ENCODE peak calls at places on chromosomes 7 and 10, in seven cellular contexts. H is fibroblast of lung, U is heart left ventricle, K is PC-9, W is lower lobe of right lung, Q is Peyer's patch, E is mammary epithelial cell. R is an unnamed sample. For H3K4me1, the result is how much of the 10 kb centered on the place peaks cover.

GRCh38 chr7:117582219-117582704 is 102.4 kb downstream of the CFTR start:
- DNase-seq in Q (no peak), K (peak), E (no peak), W (no peak), U (peak), H (peak), R (peak)

GRCh38 chr10:80356563-80356999 is at the start of the genes DYDC1 and DYDC2:
- DNase-seq in E (peak), Q (peak), K (no peak), U (peak), H (peak), W (peak), R (no peak)

GRCh38 chr7:73970801-73971229 is 57.2 kb upstream of the ELN start:
- DNase-seq in W (peak), H (no peak), K (no peak), E (no peak), U (no peak), Q (no peak), R (no peak)

GRCh38 chr7:23256731-23257130 is 10.2 kb downstream of the GPNMB start:
- DNase-seq in U (no peak), E (no peak), K (no peak), W (no peak), Q (no peak), H (no peak), R (no peak)

GRCh38 chr7:407706-408539 is 111.7 kb downstream of the PDGFA start:
- DNase-seq in W (no peak), U (peak), H (no peak), E (no peak), K (no peak), Q (no peak), R (no peak)

GRCh38 chr10:29099001-29099400 is 189.9 kb upstream of the LYZL1 start:
- DNase-seq in Q (no peak), U (no peak), H (no peak), E (peak), W (no peak), K (peak), R (no peak)

GRCh38 chr7:131034166-131034881 is 293.4 kb upstream of the MKLN1 start:
- DNase-seq in W (no peak), Q (no peak), K (no peak), U (no peak), H (no peak), E (no peak), R (peak)

GRCh38 chr7:121643320-121643719 is 229.6 kb upstream of the PTPRZ1 start:
- DNase-seq in U (no peak), E (no peak), K (no peak), H (no peak), Q (no peak), W (no peak), R (no peak)

GRCh38 chr10:100645609-100646008 is 99.8 kb upstream of the PAX2 start:
- DNase-seq in H (no peak), W (no peak), U (no peak), E (no peak), Q (no peak), K (no peak), R (no peak)

GRCh38 chr7:106968160-106968559 is 76.3 kb upstream of the PRKAR2B start:
- DNase-seq in W (no peak), E (no peak), Q (no peak), U (no peak), K (no peak), H (no peak), R (no peak)

GRCh38 chr7:28575241-28575643 is 162.9 kb downstream of the CREB5 start:
- DNase-seq in U (no peak), K (peak), E (peak), W (no peak), Q (no peak), H (peak), R (no peak)

GRCh38 chr7:154484406-154484805 is 432.2 kb downstream of the DPP6 start:
- DNase-seq in K (no peak), U (no peak), E (no peak), H (no peak), W (no peak), Q (no peak), R (no peak)

GRCh38 chr10:84706875-84707274 is 378.5 kb downstream of the CCSER2 start:
- DNase-seq in W (no peak), H (peak), U (no peak), E (peak), Q (no peak), K (no peak), R (no peak)

GRCh38 chr10:132664883-132665282 is 121.1 kb downstream of the NKX6-2 start:
- DNase-seq in H (no peak), K (no peak), E (no peak), Q (peak), W (peak), U (no peak), R (no peak)

GRCh38 chr10:91406322-91406721 is 3.8 kb upstream of the HECTD2 start:
- DNase-seq in E (no peak), Q (no peak), H (no peak), K (no peak), U (no peak), W (no peak), R (no peak)

GRCh38 chr10:117597216-117597615 is 54.7 kb downstream of the EMX2 start:
- DNase-seq in W (no peak), H (no peak), U (no peak), E (no peak), K (peak), Q (no peak), R (no peak)

GRCh38 chr10:11578802-11579255 is 32.6 kb downstream of the USP6NL start:
- DNase-seq in U (no peak), W (no peak), K (no peak), Q (no peak), E (no peak), H (no peak), R (no peak)

GRCh38 chr7:39606352-39606751 is 17.0 kb upstream of the RALA start:
- DNase-seq in W (no peak), E (peak), Q (no peak), H (no peak), U (no peak), K (no peak), R (no peak)

GRCh38 chr10:102656026-102656425 is 11.7 kb downstream of the TRIM8 start:
- DNase-seq in K (no peak), Q (no peak), E (no peak), W (no peak), H (no peak), U (peak), R (no peak)

GRCh38 chr7:93374345-93374940 is 142.3 kb downstream of the VPS50 start:
- DNase-seq in E (peak), K (no peak), W (no peak), H (peak), Q (no peak), U (no peak), R (no peak)

GRCh38 chr7:104883248-104883717 is 130.7 kb upstream of the KMT2E start:
- DNase-seq in W (no peak), H (peak), E (no peak), K (no peak), U (no peak), Q (no peak), R (no peak)

GRCh38 chr10:49837096-49837495 is 75.0 kb upstream of the OGDHL start:
- DNase-seq in E (no peak), U (no peak), Q (no peak), K (no peak), H (peak), W (no peak), R (no peak)

GRCh38 chr10:83677795-83678194 is 461.5 kb upstream of the GHITM start:
- DNase-seq in H (peak), Q (no peak), U (no peak), K (peak), E (no peak), W (no peak), R (no peak)

GRCh38 chr7:28371846-28372245 is 40.5 kb upstream of the CREB5 start:
- DNase-seq in H (no peak), K (no peak), U (no peak), Q (no peak), W (no peak), E (no peak), R (no peak)

GRCh38 chr7:92685146-92686042 is 95.2 kb upstream of the FAM133B start:
- DNase-seq in U (no peak), W (no peak), Q (no peak), K (no peak), E (no peak), H (no peak), R (no peak)

GRCh38 chr7:16742547-16742946 is 11.0 kb upstream of the TSPAN13 start:
- DNase-seq in W (no peak), Q (no peak), U (no peak), E (no peak), H (no peak), K (no peak), R (no peak)

GRCh38 chr10:110033724-110034235 is 26.0 kb downstream of the ADD3 start:
- DNase-seq in W (no peak), U (no peak), H (no peak), Q (no peak), K (no peak), E (no peak), R (no peak)

GRCh38 chr7:5607958-5608656 is 173.4 kb downstream of the RNF216 start:
- DNase-seq in Q (peak), W (no peak), K (no peak), U (no peak), H (no peak), E (peak), R (peak)

GRCh38 chr10:61733358-61733940 is 70.7 kb downstream of the CABCOCO1 start:
- DNase-seq in W (no peak), E (peak), K (no peak), Q (no peak), U (no peak), H (peak), R (no peak)

DNA sequence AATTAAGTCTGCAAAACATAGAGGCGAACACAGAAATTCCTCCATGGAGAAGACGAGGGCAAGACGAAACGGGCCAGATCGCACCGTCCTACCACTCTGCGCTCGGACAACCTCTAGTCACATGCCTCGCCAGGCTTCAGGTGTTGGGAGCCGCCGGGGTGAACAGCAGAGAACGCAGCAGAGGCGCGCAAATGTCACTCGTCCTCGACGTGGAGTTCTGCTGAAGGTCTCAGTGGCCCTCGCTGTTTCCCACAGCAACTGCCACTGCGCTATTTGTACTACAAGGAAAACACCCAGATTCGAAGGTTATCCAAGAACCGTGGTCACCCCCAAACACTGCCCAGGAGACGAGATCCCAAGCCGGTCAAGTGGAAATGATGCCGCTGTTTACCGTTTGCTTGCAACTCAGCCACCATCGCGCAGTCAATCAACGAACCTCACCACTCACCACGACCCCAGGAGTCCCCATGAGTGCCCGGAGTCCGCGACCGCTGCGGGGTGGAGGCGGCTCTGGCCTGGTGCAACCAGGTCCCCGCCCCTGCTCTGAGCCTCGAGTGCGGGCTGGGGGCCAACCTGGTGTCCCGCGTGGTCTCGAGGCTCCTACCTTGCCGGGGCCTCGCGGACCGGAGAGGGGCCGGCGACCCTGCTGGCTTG is 9.1 kb downstream of the CTBP2 start:
- DNase-seq in W (peak), K (no peak), E (no peak), U (no peak), H (no peak), Q (peak), R (no peak)
- H3K4me1 ChIP-seq in W (half or more), K (under half), E (half or more), U (half or more), H (half or more), Q (under half), R (half or more)

GRCh38 chr7:76330673-76331072 is 28.1 kb downstream of the YWHAG start:
- DNase-seq in U (no peak), E (no peak), Q (no peak), W (no peak), H (no peak), K (no peak), R (no peak)
- TF ChIP-seq CTCF in U (no peak), E (no peak), Q (no peak), W (no peak), H (no peak), K (no peak), R (no peak)

GRCh38 chr10:97546441-97547340 is 25.9 kb upstream of the ANKRD2 start:
- DNase-seq in E (no peak), U (no peak), W (no peak), H (no peak), K (no peak), Q (no peak), R (no peak)
- H3K4me1 ChIP-seq in E (half or more), U (under half), W (under half), H (under half), K (under half), Q (under half), R (under half)

GRCh38 chr7:26368542-26368941 is 76.9 kb downstream of the SNX10 start:
- DNase-seq in Q (no peak), E (no peak), H (no peak), K (no peak), W (no peak), U (no peak), R (no peak)
- TF ChIP-seq CTCF in Q (no peak), E (no peak), H (no peak), K (peak), W (no peak), U (no peak), R (no peak)

GRCh38 chr10:76555271-76555670 is 1082.3 kb downstream of the KCNMA1 start:
- DNase-seq in W (no peak), U (no peak), Q (no peak), K (no peak), H (no peak), E (no peak), R (no peak)
- H3K4me1 ChIP-seq in W (under half), U (under half), Q (under half), K (under half), H (under half), E (under half), R (under half)

GRCh38 chr10:6049031-6049400 is 13.2 kb downstream of the IL2RA start:
- DNase-seq in W (no peak), Q (no peak), E (no peak), K (no peak), U (no peak), H (no peak), R (no peak)

GRCh38 chr10:6053303-6053702 is 8.9 kb downstream of the IL2RA start:
- DNase-seq in E (no peak), Q (no peak), K (no peak), W (no peak), U (no peak), H (no peak), R (no peak)

GRCh38 chr10:6052247-6053221 is 9.6 kb downstream of the IL2RA start:
- DNase-seq in W (no peak), U (no peak), E (peak), K (peak), H (no peak), Q (no peak), R (no peak)

GRCh38 chr10:6048281-6049030 is 13.7 kb downstream of the IL2RA start:
- DNase-seq in K (no peak), H (no peak), Q (no peak), U (no peak), E (no peak), W (no peak), R (no peak)

DNA sequence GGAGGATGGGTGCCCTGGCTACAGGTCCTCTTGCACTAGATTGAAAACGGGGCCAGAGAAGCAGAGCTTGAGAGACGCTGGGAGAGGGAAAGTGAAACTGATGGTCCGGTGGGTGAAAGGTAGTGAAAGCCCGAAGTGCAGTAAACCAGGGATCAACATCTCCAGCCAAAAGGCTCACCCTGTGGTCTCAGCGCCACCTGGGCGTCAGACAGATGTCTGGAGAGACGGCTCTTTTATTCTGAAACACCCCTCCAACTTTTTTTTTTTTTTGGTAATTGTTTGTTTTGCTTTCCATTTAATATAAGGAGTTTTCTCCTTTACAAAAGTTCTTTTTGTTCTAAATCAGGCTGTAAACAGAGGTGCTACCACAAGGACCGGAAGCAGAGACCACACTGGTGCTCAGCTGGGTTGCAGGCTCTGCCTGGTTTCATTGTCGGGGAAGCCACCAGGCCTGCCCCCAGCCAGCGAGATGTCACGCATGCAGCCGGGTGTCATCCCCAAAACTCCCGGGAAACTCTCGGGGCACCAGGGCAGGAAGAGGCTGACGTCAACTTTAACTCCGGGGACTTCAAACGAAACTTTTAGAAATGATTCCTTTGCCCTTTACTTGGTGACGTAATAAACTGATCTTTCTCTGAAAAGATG is 11.2 kb downstream of the IL2RA start:
- DNase-seq in H (no peak), U (peak), K (no peak), Q (peak), E (peak), W (peak), R (peak)
- TF ChIP-seq CTCF in H (peak), U (peak), K (no peak), Q (peak), E (no peak), W (peak), R (peak)

GRCh38 chr7:47389923-47390630 is 191.8 kb downstream of the TNS3 start:
- DNase-seq in K (no peak), E (no peak), U (no peak), W (no peak), H (no peak), Q (no peak), R (no peak)
- H3K4me1 ChIP-seq in K (under half), E (under half), U (under half), W (under half), H (under half), Q (under half), R (under half)

DNA sequence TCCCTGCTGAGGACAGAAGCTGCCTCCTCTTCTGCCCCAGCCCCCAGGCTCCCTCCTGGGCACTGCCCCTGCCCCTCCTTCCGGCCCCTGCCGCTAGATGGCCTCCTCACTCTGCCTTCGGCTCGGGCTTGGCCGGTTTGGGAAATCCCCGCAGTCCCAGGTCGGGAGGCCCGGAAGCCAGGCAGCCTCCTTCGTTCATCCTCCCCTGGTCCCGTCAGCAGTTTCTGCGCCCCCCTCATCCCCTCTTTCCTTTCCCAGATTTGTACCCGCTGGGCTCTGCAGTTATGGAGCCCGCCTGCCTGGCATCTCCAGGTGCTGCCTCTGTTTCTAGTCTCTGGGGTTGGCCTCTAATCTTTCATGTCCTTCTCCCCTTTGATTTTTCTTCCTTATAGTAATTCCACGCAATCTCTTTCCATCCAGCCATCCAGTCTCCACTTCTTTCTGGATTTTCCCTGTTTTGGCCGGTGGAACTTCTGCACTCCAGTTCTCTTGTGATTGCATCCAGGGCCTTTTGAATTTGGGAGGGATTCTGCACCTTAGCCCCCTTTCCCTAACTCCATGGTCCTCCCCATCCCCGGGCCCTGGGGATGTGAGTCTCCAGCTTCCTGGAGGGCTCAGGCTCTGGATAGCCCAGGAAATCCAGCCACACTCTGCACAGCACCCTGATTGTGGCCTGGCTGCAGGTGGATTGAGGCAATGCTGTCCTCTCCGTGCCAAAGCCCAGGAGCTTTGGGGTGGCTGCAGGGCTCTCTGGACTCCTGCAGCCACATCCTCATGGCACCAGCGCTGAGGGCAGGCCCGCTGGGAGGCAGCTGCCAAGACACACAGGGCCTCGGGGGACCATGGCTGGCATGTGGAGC is 3.3 kb upstream of the SHH start:
- DNase-seq in U (peak), W (peak), E (peak), H (peak), K (peak), Q (peak), R (peak)
- TF ChIP-seq CTCF in U (peak), W (peak), E (peak), H (peak), K (peak), Q (peak), R (peak)

R was measured in adrenal gland.